ENCODE peak calls at places on chromosomes 12 and 14, in five cellular contexts. One of them, this sample, is unnamed.

GRCh38 chr12:121005346-121005815 is 10.9 kb downstream of the C12orf43 start:
- DNase-seq in GM12891: peak; percentile 43
- DNase-seq in GM23248: peak; percentile 70
- DNase-seq in anterior cingulate cortex: no peak
- DNase-seq in iris pigment epithelial cell: peak; percentile 62
- DNase-seq in this sample: peak; percentile 69

GRCh38 chr14:69484444-69485113 is at the start of gene PLEKHD1:
- DNase-seq in GM12891: no peak
- DNase-seq in GM23248: peak; percentile 13
- DNase-seq in anterior cingulate cortex: no peak
- DNase-seq in iris pigment epithelial cell: no peak
- DNase-seq in this sample: peak; percentile 58

GRCh38 chr12:47080725-47081502 is 1.2 kb upstream of the AMIGO2 start:
- DNase-seq in GM12891: no peak
- DNase-seq in GM23248: peak; percentile 77
- DNase-seq in anterior cingulate cortex: no peak
- DNase-seq in iris pigment epithelial cell: peak; percentile 81
- DNase-seq in this sample: peak; percentile 45

GRCh38 chr12:65948320-65949008 is 124.2 kb downstream of the HMGA2 start:
- DNase-seq in GM12891: no peak
- DNase-seq in GM23248: peak; percentile 95
- DNase-seq in anterior cingulate cortex: peak; percentile 42
- DNase-seq in iris pigment epithelial cell: peak; percentile 96
- DNase-seq in this sample: no peak

GRCh38 chr14:47262801-47263200 is 412.6 kb downstream of the MDGA2 start:
- DNase-seq in GM12891: no peak
- DNase-seq in GM23248: no peak
- DNase-seq in anterior cingulate cortex: no peak
- DNase-seq in iris pigment epithelial cell: peak; percentile 25
- DNase-seq in this sample: no peak

GRCh38 chr12:78494911-78495310 is 369.7 kb upstream of the SYT1 start:
- DNase-seq in GM12891: no peak
- DNase-seq in GM23248: peak; percentile 38
- DNase-seq in anterior cingulate cortex: no peak
- DNase-seq in iris pigment epithelial cell: peak; percentile 59
- DNase-seq in this sample: no peak

GRCh38 chr12:105622846-105623245 is 292.4 kb downstream of the C12orf75 start:
- DNase-seq in GM12891: no peak
- DNase-seq in GM23248: no peak
- DNase-seq in anterior cingulate cortex: no peak
- DNase-seq in iris pigment epithelial cell: no peak
- DNase-seq in this sample: no peak

GRCh38 chr12:3820122-3820521 is 53.1 kb downstream of the PARP11 start:
- DNase-seq in GM12891: no peak
- DNase-seq in GM23248: peak; percentile 52
- DNase-seq in anterior cingulate cortex: no peak
- DNase-seq in iris pigment epithelial cell: peak; percentile 58
- DNase-seq in this sample: no peak

GRCh38 chr14:32818576-32818975 is 120.1 kb upstream of the NPAS3 start:
- DNase-seq in GM12891: no peak
- DNase-seq in GM23248: no peak
- DNase-seq in anterior cingulate cortex: no peak
- DNase-seq in iris pigment epithelial cell: no peak
- DNase-seq in this sample: no peak

GRCh38 chr12:59695379-59695778 is 99.5 kb downstream of the SLC16A7 start:
- DNase-seq in GM12891: no peak
- DNase-seq in GM23248: peak; percentile 87
- DNase-seq in anterior cingulate cortex: no peak
- DNase-seq in iris pigment epithelial cell: peak; percentile 57
- DNase-seq in this sample: no peak

GRCh38 chr14:66802962-66803361 is 295.0 kb downstream of the GPHN start:
- DNase-seq in GM12891: no peak
- DNase-seq in GM23248: no peak
- DNase-seq in anterior cingulate cortex: no peak
- DNase-seq in iris pigment epithelial cell: no peak
- DNase-seq in this sample: no peak

GRCh38 chr12:69287556-69287955 is 48.2 kb downstream of the CPSF6 start:
- DNase-seq in GM12891: no peak
- DNase-seq in GM23248: no peak
- DNase-seq in anterior cingulate cortex: no peak
- DNase-seq in iris pigment epithelial cell: no peak
- DNase-seq in this sample: no peak

GRCh38 chr14:75295491-75296338 is 17.1 kb downstream of the FOS start:
- DNase-seq in GM12891: peak; percentile 51
- DNase-seq in GM23248: peak; percentile 91
- DNase-seq in anterior cingulate cortex: peak; percentile 67
- DNase-seq in iris pigment epithelial cell: peak; percentile 79
- DNase-seq in this sample: peak; percentile 88

GRCh38 chr12:12405882-12406281 is 49.0 kb downstream of the BORCS5 start:
- DNase-seq in GM12891: no peak
- DNase-seq in GM23248: peak; percentile 26
- DNase-seq in anterior cingulate cortex: peak; percentile 29
- DNase-seq in iris pigment epithelial cell: no peak
- DNase-seq in this sample: no peak

GRCh38 chr12:6154730-6155459 is 30.4 kb upstream of the VWF start:
- DNase-seq in GM12891: no peak
- DNase-seq in GM23248: no peak
- DNase-seq in anterior cingulate cortex: no peak
- DNase-seq in iris pigment epithelial cell: no peak
- DNase-seq in this sample: no peak

GRCh38 chr12:31324845-31325523 is 966 bp downstream of the SINHCAF start:
- DNase-seq in GM12891: peak; percentile 19
- DNase-seq in GM23248: peak; percentile 73
- DNase-seq in anterior cingulate cortex: no peak
- DNase-seq in iris pigment epithelial cell: peak; percentile 57
- DNase-seq in this sample: peak; percentile 46

GRCh38 chr12:53103860-53104305 is 597 bp downstream of the SOAT2 start:
- DNase-seq in GM12891: no peak
- DNase-seq in GM23248: no peak
- DNase-seq in anterior cingulate cortex: no peak
- DNase-seq in iris pigment epithelial cell: peak; percentile 18
- DNase-seq in this sample: no peak

GRCh38 chr14:54050759-54051158 is 94.1 kb upstream of the BMP4 start:
- DNase-seq in GM12891: no peak
- DNase-seq in GM23248: no peak
- DNase-seq in anterior cingulate cortex: no peak
- DNase-seq in iris pigment epithelial cell: no peak
- DNase-seq in this sample: no peak

GRCh38 chr12:46675736-46676135 is 150.1 kb downstream of the SLC38A4 start:
- DNase-seq in GM12891: no peak
- DNase-seq in GM23248: peak; percentile 72
- DNase-seq in anterior cingulate cortex: no peak
- DNase-seq in iris pigment epithelial cell: peak; percentile 39
- DNase-seq in this sample: peak; percentile 26

GRCh38 chr12:52865090-52865944 is 16.5 kb upstream of the KRT78 start:
- DNase-seq in GM12891: peak; percentile 37
- DNase-seq in GM23248: peak; percentile 80
- DNase-seq in anterior cingulate cortex: no peak
- DNase-seq in iris pigment epithelial cell: peak; percentile 56
- DNase-seq in this sample: peak; percentile 86

GRCh38 chr14:89813485-89814080 is 140.9 kb downstream of the EFCAB11 start:
- DNase-seq in GM12891: no peak
- DNase-seq in GM23248: peak; percentile 82
- DNase-seq in anterior cingulate cortex: no peak
- DNase-seq in iris pigment epithelial cell: peak; percentile 94
- DNase-seq in this sample: peak; percentile 22

GRCh38 chr12:47950856-47951468 is 12.4 kb upstream of the TMEM106C start:
- DNase-seq in GM12891: no peak
- DNase-seq in GM23248: peak; percentile 39
- DNase-seq in anterior cingulate cortex: no peak
- DNase-seq in iris pigment epithelial cell: no peak
- DNase-seq in this sample: no peak

GRCh38 chr12:75571651-75572050 is 60.2 kb upstream of the KRR1 start:
- DNase-seq in GM12891: no peak
- DNase-seq in GM23248: no peak
- DNase-seq in anterior cingulate cortex: no peak
- DNase-seq in iris pigment epithelial cell: no peak
- DNase-seq in this sample: no peak

GRCh38 chr14:38548091-38548490 is 292.2 kb upstream of the CLEC14A start:
- DNase-seq in GM12891: no peak
- DNase-seq in GM23248: peak; percentile 26
- DNase-seq in anterior cingulate cortex: no peak
- DNase-seq in iris pigment epithelial cell: no peak
- DNase-seq in this sample: no peak

GRCh38 chr12:69275471-69275891 is 36.1 kb downstream of the CPSF6 start:
- DNase-seq in GM12891: no peak
- DNase-seq in GM23248: no peak
- DNase-seq in anterior cingulate cortex: no peak
- DNase-seq in iris pigment epithelial cell: no peak
- DNase-seq in this sample: no peak

GRCh38 chr12:33589609-33590114 is 150.0 kb upstream of the SYT10 start:
- DNase-seq in GM12891: no peak
- DNase-seq in GM23248: no peak
- DNase-seq in anterior cingulate cortex: no peak
- DNase-seq in iris pigment epithelial cell: no peak
- DNase-seq in this sample: no peak

This sample was measured in nephron progenitor cell.